ENCODE peak calls at places on chromosomes 16 and 17, in ten cellular contexts. Q is activated CD4-positive, alpha-beta T cell treated with anti-CD3 and anti-CD28 coated beads for 1 hour; U is CD4-positive, alpha-beta T cell; P is NCI-H510A; F is SIG-M5; S is NCI-H187 treated with DMSO at 0.1 percent for 48 hours; R is Daoy; K is HAP-1; W is hippocampal formation; X is RPMI8226. T is an unnamed sample.
A peak's percentile ranks its signal among the peaks of the same experiment; 100 is the strongest.

GRCh38 chr16:76932541-76933211 is 258.3 kb upstream of the MON1B start:
- DNase-seq in Q (no peak), U (no peak), P (no peak), F (no peak), S (no peak), R (no peak), K (no peak), W (no peak), X (no peak), T (no peak)

GRCh38 chr16:82259731-82260130 is 89.7 kb upstream of the MPHOSPH6 start:
- DNase-seq in Q (no peak), U (no peak), P (no peak), F (no peak), S (no peak), R (no peak), K (no peak), W (no peak), X (no peak), T (no peak)

GRCh38 chr16:27326738-27327585 is 13.2 kb downstream of the IL4R start:
- DNase-seq in Q (no peak), U (peak; percentile 40), P (peak; percentile 55), F (peak; percentile 67), S (no peak), R (peak; percentile 84), K (no peak), W (peak; percentile 33), X (no peak), T (no peak)

GRCh38 chr16:85637808-85638186 is 24.7 kb downstream of the GSE1 start:
- DNase-seq in Q (no peak), U (no peak), P (peak; percentile 67), F (no peak), S (no peak), R (no peak), K (no peak), W (no peak), X (no peak), T (no peak)

GRCh38 chr17:79098282-79098867 is 23.8 kb downstream of the ENGASE start:
- DNase-seq in Q (no peak), U (no peak), P (no peak), F (no peak), S (no peak), R (no peak), K (no peak), W (no peak), X (no peak), T (no peak)

GRCh38 chr16:65698943-65699342 is 577.1 kb upstream of the CDH11 start:
- DNase-seq in Q (no peak), U (no peak), P (no peak), F (no peak), S (no peak), R (no peak), K (no peak), W (no peak), X (no peak), T (no peak)

GRCh38 chr16:87131996-87132345 is 185.2 kb downstream of the C16orf95 start:
- DNase-seq in Q (no peak), U (no peak), P (no peak), F (no peak), S (no peak), R (no peak), K (no peak), W (no peak), X (no peak), T (no peak)

GRCh38 chr17:41009936-41010335 is 1.0 kb upstream of the KRTAP3-1 start:
- DNase-seq in Q (no peak), U (no peak), P (no peak), F (no peak), S (no peak), R (no peak), K (no peak), W (no peak), X (no peak), T (no peak)

GRCh38 chr17:76164331-76164730 is 23.3 kb upstream of the FOXJ1 start:
- DNase-seq in Q (no peak), U (no peak), P (no peak), F (no peak), S (no peak), R (no peak), K (no peak), W (no peak), X (no peak), T (no peak)

GRCh38 chr17:34892864-34893263 is 68.4 kb downstream of the CCT6B start:
- DNase-seq in Q (no peak), U (no peak), P (no peak), F (no peak), S (no peak), R (peak; percentile 45), K (peak; percentile 29), W (no peak), X (peak; percentile 53), T (peak; percentile 18)

GRCh38 chr16:69386596-69386995 is 789 bp upstream of the TERF2 start:
- DNase-seq in Q (no peak), U (no peak), P (no peak), F (no peak), S (no peak), R (peak; percentile 41), K (no peak), W (no peak), X (no peak), T (no peak)

GRCh38 chr16:59886021-59886420 is 1151.9 kb upstream of the GOT2 start:
- DNase-seq in Q (no peak), U (no peak), P (no peak), F (no peak), S (no peak), R (no peak), K (no peak), W (no peak), X (no peak), T (no peak)

GRCh38 chr17:8479431-8479947 is 43.8 kb downstream of the NDEL1 start:
- DNase-seq in Q (no peak), U (no peak), P (no peak), F (no peak), S (no peak), R (no peak), K (no peak), W (peak; percentile 80), X (no peak), T (no peak)

GRCh38 chr16:10579965-10580918 is at the start of gene EMP2:
- DNase-seq in Q (no peak), U (no peak), P (peak; percentile 58), F (no peak), S (no peak), R (peak; percentile 88), K (peak; percentile 91), W (peak; percentile 9), X (peak; percentile 40), T (peak; percentile 78)

GRCh38 chr17:34420900-34421299 is 57.9 kb upstream of the CCL1 start:
- DNase-seq in Q (no peak), U (no peak), P (no peak), F (no peak), S (no peak), R (no peak), K (no peak), W (no peak), X (no peak), T (no peak)

GRCh38 chr16:67301080-67301757 is 21.9 kb downstream of the PLEKHG4 start:
- DNase-seq in Q (no peak), U (no peak), P (no peak), F (no peak), S (no peak), R (no peak), K (no peak), W (no peak), X (no peak), T (no peak)

GRCh38 chr17:8469964-8470363 is 34.3 kb downstream of the NDEL1 start:
- DNase-seq in Q (no peak), U (no peak), P (no peak), F (no peak), S (no peak), R (no peak), K (no peak), W (no peak), X (no peak), T (no peak)

GRCh38 chr17:80292557-80292956 is 31.9 kb downstream of the RNF213 start:
- DNase-seq in Q (no peak), U (no peak), P (no peak), F (no peak), S (no peak), R (no peak), K (no peak), W (no peak), X (no peak), T (no peak)

GRCh38 chr16:15810411-15810810 is 46.4 kb downstream of the MYH11 start:
- DNase-seq in Q (no peak), U (no peak), P (no peak), F (no peak), S (no peak), R (no peak), K (no peak), W (no peak), X (no peak), T (no peak)

GRCh38 chr17:50926523-50926922 is 60.4 kb upstream of the TOB1 start:
- DNase-seq in Q (no peak), U (no peak), P (no peak), F (no peak), S (no peak), R (no peak), K (no peak), W (no peak), X (no peak), T (no peak)